ENCODE peak calls at places on chromosomes 6 and 20, in five cellular contexts. P is COR-L47; G is uterus; C is activated CD4-positive, alpha-beta T cell treated with anti-CD3 and anti-CD28 coated beads, Interleukin-2, amount 50 U/mL, for 48 hours; B is esophagus muscularis mucosa. Y is an unnamed sample.
A peak's percentile ranks its signal among the peaks of the same experiment; 100 is the strongest.

GRCh38 chr6:7785243-7785941 is 59.5 kb downstream of the BMP6 start:
- DNase-seq in B (no peak), C (no peak), P (no peak), G (no peak), Y (no peak)

GRCh38 chr6:24827162-24827561 is 28.4 kb upstream of the ARMH2 start:
- DNase-seq in G (no peak), P (no peak), C (no peak), B (no peak), Y (no peak)

GRCh38 chr20:14065774-14066173 is 70.5 kb downstream of the MACROD2 start:
- DNase-seq in C (no peak), G (no peak), B (no peak), P (no peak), Y (no peak)

GRCh38 chr6:112253842-112254816 is at the start of gene LAMA4:
- DNase-seq in B (peak; percentile 90), C (peak; percentile 10), G (peak; percentile 67), P (no peak), Y (peak; percentile 66)

GRCh38 chr20:41027872-41028358 is 707 bp upstream of the TOP1 start:
- DNase-seq in G (no peak), P (no peak), B (no peak), C (no peak), Y (no peak)

GRCh38 chr6:14309516-14309915 is 191.9 kb downstream of the CD83 start:
- DNase-seq in P (peak; percentile 30), B (no peak), C (no peak), G (no peak), Y (no peak)

GRCh38 chr6:81966968-81967367 is 214.5 kb upstream of the TENT5A start:
- DNase-seq in G (no peak), P (no peak), C (no peak), B (no peak), Y (no peak)

GRCh38 chr20:61442718-61443117 is 190.7 kb downstream of the CDH4 start:
- DNase-seq in G (no peak), P (no peak), C (no peak), B (no peak), Y (no peak)

GRCh38 chr6:24125980-24126379 is at the start of gene NRSN1:
- DNase-seq in B (peak; percentile 34), G (no peak), C (peak; percentile 8), P (peak; percentile 87), Y (no peak)

GRCh38 chr20:39775110-39775509 is 813.0 kb downstream of the DHX35 start:
- DNase-seq in C (no peak), B (no peak), P (no peak), G (peak; percentile 41), Y (peak; percentile 76)

GRCh38 chr6:131182991-131183425 is 47.7 kb downstream of the AKAP7 start:
- DNase-seq in G (no peak), P (peak; percentile 1), C (no peak), B (no peak), Y (no peak)

GRCh38 chr6:88650029-88650619 is 313.3 kb downstream of the RNGTT start:
- DNase-seq in C (no peak), P (no peak), B (no peak), G (no peak), Y (no peak)

GRCh38 chr6:53250137-53250760 is 98.5 kb downstream of the ELOVL5 start:
- DNase-seq in G (no peak), B (no peak), C (no peak), P (no peak), Y (no peak)

GRCh38 chr6:104402572-104402971 is 457.1 kb downstream of the HACE1 start:
- DNase-seq in B (no peak), P (peak; percentile 0), G (no peak), C (no peak), Y (no peak)

GRCh38 chr20:2133318-2134183 is 31.9 kb downstream of the STK35 start:
- DNase-seq in C (no peak), B (no peak), G (peak; percentile 40), P (no peak), Y (no peak)

GRCh38 chr6:106823732-106824351 is 150.7 kb downstream of the CD24 start:
- DNase-seq in B (no peak), P (no peak), G (no peak), C (no peak), Y (no peak)

GRCh38 chr20:53866787-53867740 is 203.3 kb downstream of the BCAS1 start:
- DNase-seq in B (no peak), P (no peak), C (no peak), G (no peak), Y (no peak)

GRCh38 chr6:156828280-156828703 is 51.1 kb downstream of the ARID1B start:
- DNase-seq in P (no peak), G (no peak), C (no peak), B (no peak), Y (no peak)

GRCh38 chr20:59810376-59811187 is 122.9 kb downstream of the SYCP2 start:
- DNase-seq in P (peak; percentile 78), G (peak; percentile 2), C (no peak), B (peak; percentile 84), Y (no peak)